ENCODE peak calls at places on chromosomes 6 and 20, in six cellular contexts. One of them, this sample, is unnamed.

GRCh38 chr6:23176883-23177282 is 607.5 kb downstream of the HDGFL1 start:
- DNase-seq in activated T-helper 1 cell treated with Interleukin-2 at 50 U/mL for 16 hours: no peak
- DNase-seq in effector memory CD4-positive, alpha-beta T cell: no peak
- DNase-seq in NCI-H1092 treated with DMSO at 0.1 percent for 48 hours: peak
- DNase-seq in iris pigment epithelial cell: no peak
- DNase-seq in astrocyte of the spinal cord: no peak
- DNase-seq in this sample: no peak

GRCh38 chr20:4674672-4675071 is 47.0 kb upstream of the PRND start:
- DNase-seq in activated T-helper 1 cell treated with Interleukin-2 at 50 U/mL for 16 hours: no peak
- DNase-seq in effector memory CD4-positive, alpha-beta T cell: no peak
- DNase-seq in NCI-H1092 treated with DMSO at 0.1 percent for 48 hours: no peak
- DNase-seq in iris pigment epithelial cell: no peak
- DNase-seq in astrocyte of the spinal cord: no peak
- DNase-seq in this sample: no peak

GRCh38 chr6:23841116-23841515 is 284.9 kb upstream of the NRSN1 start:
- DNase-seq in activated T-helper 1 cell treated with Interleukin-2 at 50 U/mL for 16 hours: no peak
- DNase-seq in effector memory CD4-positive, alpha-beta T cell: no peak
- DNase-seq in NCI-H1092 treated with DMSO at 0.1 percent for 48 hours: no peak
- DNase-seq in iris pigment epithelial cell: no peak
- DNase-seq in astrocyte of the spinal cord: no peak
- DNase-seq in this sample: no peak

GRCh38 chr6:14501914-14502313 is 384.3 kb downstream of the CD83 start:
- DNase-seq in activated T-helper 1 cell treated with Interleukin-2 at 50 U/mL for 16 hours: no peak
- DNase-seq in effector memory CD4-positive, alpha-beta T cell: no peak
- DNase-seq in NCI-H1092 treated with DMSO at 0.1 percent for 48 hours: no peak
- DNase-seq in iris pigment epithelial cell: peak
- DNase-seq in astrocyte of the spinal cord: no peak
- DNase-seq in this sample: peak

GRCh38 chr6:33419580-33420492 is at the start of gene SYNGAP1:
- DNase-seq in activated T-helper 1 cell treated with Interleukin-2 at 50 U/mL for 16 hours: no peak
- DNase-seq in effector memory CD4-positive, alpha-beta T cell: no peak
- DNase-seq in NCI-H1092 treated with DMSO at 0.1 percent for 48 hours: peak
- DNase-seq in iris pigment epithelial cell: peak
- DNase-seq in astrocyte of the spinal cord: peak
- DNase-seq in this sample: peak

GRCh38 chr6:126539022-126539421 is 199.1 kb downstream of the CENPW start:
- DNase-seq in activated T-helper 1 cell treated with Interleukin-2 at 50 U/mL for 16 hours: no peak
- DNase-seq in effector memory CD4-positive, alpha-beta T cell: no peak
- DNase-seq in NCI-H1092 treated with DMSO at 0.1 percent for 48 hours: no peak
- DNase-seq in iris pigment epithelial cell: peak
- DNase-seq in astrocyte of the spinal cord: peak
- DNase-seq in this sample: peak

GRCh38 chr6:137271245-137272183 is 52.3 kb upstream of the IFNGR1 start:
- DNase-seq in activated T-helper 1 cell treated with Interleukin-2 at 50 U/mL for 16 hours: no peak
- DNase-seq in effector memory CD4-positive, alpha-beta T cell: no peak
- DNase-seq in NCI-H1092 treated with DMSO at 0.1 percent for 48 hours: peak
- DNase-seq in iris pigment epithelial cell: peak
- DNase-seq in astrocyte of the spinal cord: peak
- DNase-seq in this sample: peak

GRCh38 chr6:168385380-168385779 is 55.6 kb upstream of the SMOC2 start:
- DNase-seq in activated T-helper 1 cell treated with Interleukin-2 at 50 U/mL for 16 hours: no peak
- DNase-seq in effector memory CD4-positive, alpha-beta T cell: no peak
- DNase-seq in NCI-H1092 treated with DMSO at 0.1 percent for 48 hours: peak
- DNase-seq in iris pigment epithelial cell: no peak
- DNase-seq in astrocyte of the spinal cord: no peak
- DNase-seq in this sample: no peak

GRCh38 chr20:23452776-23453175 is at the start of gene CST11:
- DNase-seq in activated T-helper 1 cell treated with Interleukin-2 at 50 U/mL for 16 hours: no peak
- DNase-seq in effector memory CD4-positive, alpha-beta T cell: no peak
- DNase-seq in NCI-H1092 treated with DMSO at 0.1 percent for 48 hours: no peak
- DNase-seq in iris pigment epithelial cell: no peak
- DNase-seq in astrocyte of the spinal cord: no peak
- DNase-seq in this sample: no peak

GRCh38 chr6:41191569-41191968 is 9.4 kb downstream of the TREML2 start:
- DNase-seq in activated T-helper 1 cell treated with Interleukin-2 at 50 U/mL for 16 hours: no peak
- DNase-seq in effector memory CD4-positive, alpha-beta T cell: no peak
- DNase-seq in NCI-H1092 treated with DMSO at 0.1 percent for 48 hours: no peak
- DNase-seq in iris pigment epithelial cell: peak
- DNase-seq in astrocyte of the spinal cord: no peak
- DNase-seq in this sample: peak

GRCh38 chr6:39102821-39103136 is 12.2 kb downstream of the SAYSD1 start:
- DNase-seq in activated T-helper 1 cell treated with Interleukin-2 at 50 U/mL for 16 hours: no peak
- DNase-seq in effector memory CD4-positive, alpha-beta T cell: no peak
- DNase-seq in NCI-H1092 treated with DMSO at 0.1 percent for 48 hours: no peak
- DNase-seq in iris pigment epithelial cell: no peak
- DNase-seq in astrocyte of the spinal cord: no peak
- DNase-seq in this sample: no peak

GRCh38 chr6:166415306-166415705 is 32.6 kb upstream of the MPC1 start:
- DNase-seq in activated T-helper 1 cell treated with Interleukin-2 at 50 U/mL for 16 hours: peak
- DNase-seq in effector memory CD4-positive, alpha-beta T cell: no peak
- DNase-seq in NCI-H1092 treated with DMSO at 0.1 percent for 48 hours: no peak
- DNase-seq in iris pigment epithelial cell: no peak
- DNase-seq in astrocyte of the spinal cord: no peak
- DNase-seq in this sample: no peak

GRCh38 chr6:5094327-5094726 is 9.2 kb downstream of the PPP1R3G start:
- DNase-seq in activated T-helper 1 cell treated with Interleukin-2 at 50 U/mL for 16 hours: no peak
- DNase-seq in effector memory CD4-positive, alpha-beta T cell: no peak
- DNase-seq in NCI-H1092 treated with DMSO at 0.1 percent for 48 hours: no peak
- DNase-seq in iris pigment epithelial cell: peak
- DNase-seq in astrocyte of the spinal cord: peak
- DNase-seq in this sample: peak

GRCh38 chr6:147222160-147222838 is 18.1 kb downstream of the STXBP5 start:
- DNase-seq in activated T-helper 1 cell treated with Interleukin-2 at 50 U/mL for 16 hours: no peak
- DNase-seq in effector memory CD4-positive, alpha-beta T cell: no peak
- DNase-seq in NCI-H1092 treated with DMSO at 0.1 percent for 48 hours: no peak
- DNase-seq in iris pigment epithelial cell: peak
- DNase-seq in astrocyte of the spinal cord: peak
- DNase-seq in this sample: peak

GRCh38 chr6:168988801-168989200 is 264.8 kb downstream of the THBS2 start:
- DNase-seq in activated T-helper 1 cell treated with Interleukin-2 at 50 U/mL for 16 hours: no peak
- DNase-seq in effector memory CD4-positive, alpha-beta T cell: no peak
- DNase-seq in NCI-H1092 treated with DMSO at 0.1 percent for 48 hours: no peak
- DNase-seq in iris pigment epithelial cell: peak
- DNase-seq in astrocyte of the spinal cord: no peak
- DNase-seq in this sample: no peak

GRCh38 chr6:114277220-114277619 is 65.6 kb downstream of the HS3ST5 start:
- DNase-seq in activated T-helper 1 cell treated with Interleukin-2 at 50 U/mL for 16 hours: no peak
- DNase-seq in effector memory CD4-positive, alpha-beta T cell: no peak
- DNase-seq in NCI-H1092 treated with DMSO at 0.1 percent for 48 hours: no peak
- DNase-seq in iris pigment epithelial cell: no peak
- DNase-seq in astrocyte of the spinal cord: no peak
- DNase-seq in this sample: no peak

GRCh38 chr6:56683882-56684281 is 41.2 kb upstream of the DST start:
- DNase-seq in activated T-helper 1 cell treated with Interleukin-2 at 50 U/mL for 16 hours: no peak
- DNase-seq in effector memory CD4-positive, alpha-beta T cell: no peak
- DNase-seq in NCI-H1092 treated with DMSO at 0.1 percent for 48 hours: no peak
- DNase-seq in iris pigment epithelial cell: peak
- DNase-seq in astrocyte of the spinal cord: peak
- DNase-seq in this sample: peak

GRCh38 chr6:53544050-53544499 is 826 bp downstream of the GCLC start:
- DNase-seq in activated T-helper 1 cell treated with Interleukin-2 at 50 U/mL for 16 hours: no peak
- DNase-seq in effector memory CD4-positive, alpha-beta T cell: no peak
- DNase-seq in NCI-H1092 treated with DMSO at 0.1 percent for 48 hours: peak
- DNase-seq in iris pigment epithelial cell: peak
- DNase-seq in astrocyte of the spinal cord: peak
- DNase-seq in this sample: peak